ENCODE peak calls at places on chromosomes 2 and 18, in ten cellular contexts. G, M, L, C, S, H, U, K, T and W are unnamed samples.

GRCh38 chr18:29491907-29492306 is 1315.0 kb upstream of the CDH2 start:
- DNase-seq in G (no peak), M (no peak), L (no peak), C (no peak), S (no peak), H (no peak), U (no peak), K (no peak), T (no peak), W (no peak)

GRCh38 chr18:3008546-3008945 is 4.4 kb downstream of the LPIN2 start:
- DNase-seq in G (no peak), M (no peak), L (no peak), C (no peak), S (peak; percentile 57), H (no peak), U (no peak), K (no peak), T (peak; percentile 95), W (peak; percentile 39)

GRCh38 chr2:101356486-101356885 is 30.8 kb downstream of the CREG2 start:
- DNase-seq in G (no peak), M (no peak), L (no peak), C (no peak), S (no peak), H (no peak), U (no peak), K (no peak), T (peak; percentile 39), W (no peak)

GRCh38 chr2:63983986-63984605 is 35.1 kb downstream of the VPS54 start:
- DNase-seq in G (no peak), M (no peak), L (no peak), C (no peak), S (peak; percentile 23), H (no peak), U (no peak), K (peak; percentile 98), T (peak; percentile 9), W (no peak)

GRCh38 chr2:174682578-174683391 is 81.5 kb downstream of the CHRNA1 start:
- DNase-seq in G (peak; percentile 51), M (peak; percentile 88), L (no peak), C (no peak), S (peak; percentile 64), H (peak; percentile 61), U (peak; percentile 67), K (no peak), T (peak; percentile 59), W (peak; percentile 72)

GRCh38 chr18:22394428-22394827 is 23.3 kb downstream of the CTAGE1 start:
- DNase-seq in G (no peak), M (no peak), L (no peak), C (no peak), S (no peak), H (no peak), U (no peak), K (no peak), T (no peak), W (no peak)

GRCh38 chr2:55618649-55619055 is 1.2 kb upstream of the PPP4R3B start:
- DNase-seq in G (peak; percentile 61), M (peak; percentile 74), L (no peak), C (no peak), S (peak; percentile 69), H (peak; percentile 61), U (peak; percentile 38), K (peak; percentile 73), T (peak; percentile 43), W (no peak)

GRCh38 chr2:144358979-144359541 is 160.9 kb downstream of the ZEB2 start:
- DNase-seq in G (no peak), M (no peak), L (no peak), C (no peak), S (peak; percentile 33), H (no peak), U (no peak), K (no peak), T (peak; percentile 71), W (no peak)

GRCh38 chr2:188675391-188676011 is 298.7 kb upstream of the COL3A1 start:
- DNase-seq in G (no peak), M (no peak), L (no peak), C (no peak), S (no peak), H (no peak), U (no peak), K (no peak), T (peak; percentile 72), W (no peak)

GRCh38 chr2:95388091-95388692 is 14.3 kb upstream of the FAHD2A start:
- DNase-seq in G (no peak), M (peak; percentile 41), L (no peak), C (no peak), S (no peak), H (peak; percentile 16), U (no peak), K (no peak), T (no peak), W (no peak)

GRCh38 chr2:112229365-112229764 is 25.5 kb downstream of the ZC3H8 start:
- DNase-seq in G (no peak), M (no peak), L (no peak), C (no peak), S (peak; percentile 33), H (peak; percentile 35), U (no peak), K (no peak), T (no peak), W (no peak)

GRCh38 chr2:218964041-218964771 is 4.7 kb downstream of the CDK5R2 start:
- DNase-seq in G (no peak), M (no peak), L (no peak), C (no peak), S (peak; percentile 87), H (no peak), U (no peak), K (no peak), T (peak; percentile 92), W (peak; percentile 93)

DNA sequence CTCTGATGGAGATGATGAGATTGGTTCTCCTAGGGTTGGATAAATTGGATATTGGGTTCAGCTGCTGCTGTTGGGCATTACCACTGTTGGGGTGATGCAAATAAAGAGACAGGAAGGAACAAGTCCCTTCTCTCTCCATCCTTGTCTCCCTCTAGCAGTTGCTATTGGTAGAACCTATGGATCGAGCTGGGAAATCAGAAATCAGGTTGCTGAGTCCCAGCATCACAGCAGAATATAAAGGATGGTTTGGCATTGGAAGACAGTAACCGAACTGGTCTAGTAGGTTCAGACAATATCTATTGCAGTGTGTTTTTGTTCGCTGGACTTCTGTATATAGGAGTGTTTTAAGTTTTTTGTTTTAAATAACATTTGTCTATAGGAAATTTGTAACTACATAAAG is 8.1 kb downstream of the WDR43 start:
- DNase-seq in G (no peak), M (no peak), L (no peak), C (no peak), S (no peak), H (no peak), U (no peak), K (no peak), T (no peak), W (no peak)
- TF ChIP-seq POLR2A in G (no peak), M (no peak), L (no peak), C (no peak), S (no peak), H (no peak), U (no peak), K (no peak), T (no peak), W (no peak)

GRCh38 chr2:102736607-102737409 is 25.0 kb upstream of the TMEM182 start:
- DNase-seq in G (peak; percentile 72), M (peak; percentile 88), L (peak; percentile 52), C (peak; percentile 3), S (peak; percentile 68), H (peak; percentile 80), U (peak; percentile 59), K (peak; percentile 80), T (peak; percentile 39), W (peak; percentile 76)
- TF ChIP-seq POLR2A in G (peak; percentile 49), M (peak; percentile 17), L (peak; percentile 59), C (peak; percentile 76), S (peak; percentile 97), H (peak; percentile 34), U (no peak), K (peak; percentile 82), T (no peak), W (peak; percentile 88)

GRCh38 chr2:210225461-210225798 is 183 bp upstream of the ACADL start:
- DNase-seq in G (no peak), M (no peak), L (no peak), C (no peak), S (no peak), H (no peak), U (no peak), K (no peak), T (no peak), W (no peak)
- TF ChIP-seq POLR2A in G (no peak), M (no peak), L (no peak), C (no peak), S (no peak), H (no peak), U (no peak), K (no peak), T (no peak), W (no peak)

DNA sequence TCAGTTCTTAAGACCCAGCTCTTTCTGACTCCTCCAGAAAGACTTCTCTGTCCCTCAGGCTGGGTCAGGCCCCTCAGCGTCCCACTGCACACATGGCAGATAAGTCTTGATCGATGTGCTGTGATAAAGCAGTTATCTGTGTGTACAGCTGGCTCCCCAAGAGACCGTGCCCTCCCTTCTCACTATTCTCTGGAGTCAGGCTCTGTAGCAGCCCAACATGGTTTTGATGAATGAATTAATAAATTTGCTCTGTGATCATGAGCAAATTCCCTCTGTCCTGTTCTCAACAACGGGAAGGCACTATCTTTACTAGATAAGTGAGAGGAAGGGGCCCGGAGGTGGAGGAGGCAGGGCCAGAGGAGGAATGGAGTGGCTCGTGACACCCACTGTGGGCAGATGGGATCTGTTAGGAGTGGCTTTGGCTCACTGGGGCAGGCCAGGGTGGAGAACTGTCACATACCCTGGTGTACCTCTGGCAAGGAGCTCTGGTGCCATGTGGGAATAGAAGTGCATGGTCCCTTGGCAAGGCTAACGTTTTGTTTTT is 48.3 kb downstream of the ZFP36L2 start:
- DNase-seq in G (no peak), M (no peak), L (no peak), C (no peak), S (no peak), H (no peak), U (no peak), K (no peak), T (no peak), W (no peak)
- TF ChIP-seq POLR2A in G (no peak), M (no peak), L (no peak), C (no peak), S (no peak), H (no peak), U (no peak), K (no peak), T (no peak), W (no peak)

DNA sequence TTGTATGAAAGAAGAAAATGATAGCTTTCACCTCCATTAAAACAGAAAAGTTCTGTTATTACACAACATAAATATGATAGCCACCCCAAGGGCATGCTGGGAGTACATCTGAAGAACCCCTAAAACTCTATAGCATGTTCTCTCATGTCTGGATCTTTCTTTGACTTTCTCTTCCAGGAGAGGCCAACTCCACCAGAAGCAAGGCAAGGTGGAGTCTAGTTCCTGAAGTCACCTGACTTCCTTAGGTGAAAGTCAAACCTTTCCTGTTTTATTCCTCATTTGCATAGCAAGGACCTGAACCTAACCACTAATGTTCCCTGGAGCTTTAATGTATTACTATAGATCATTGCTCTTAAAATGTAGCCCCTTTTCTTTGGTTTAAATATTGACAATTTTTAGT is 5.7 kb downstream of the STAT1 start:
- DNase-seq in G (no peak), M (no peak), L (no peak), C (no peak), S (no peak), H (no peak), U (no peak), K (no peak), T (no peak), W (no peak)
- TF ChIP-seq POLR2A in G (no peak), M (no peak), L (no peak), C (no peak), S (no peak), H (no peak), U (no peak), K (no peak), T (no peak), W (no peak)

GRCh38 chr2:85755122-85756027 is 1.6 kb downstream of the ATOH8 start:
- DNase-seq in G (no peak), M (no peak), L (no peak), C (no peak), S (no peak), H (no peak), U (no peak), K (no peak), T (peak; percentile 39), W (no peak)
- TF ChIP-seq POLR2A in G (no peak), M (no peak), L (no peak), C (peak; percentile 10), S (peak; percentile 5), H (no peak), U (no peak), K (no peak), T (no peak), W (no peak)